ENCODE peak calls at places on chromosome X, in five cellular contexts. L is transverse colon, Q is breast epithelium, E is dorsolateral prefrontal cortex, D is HCT116. O is an unnamed sample.

GRCh38 chrX:115562492-115562872 is 1.5 kb downstream of the PLS3 start:
- DNase-seq in L (no peak), Q (no peak), E (no peak), D (no peak), O (no peak)

GRCh38 chrX:100410901-100411801 is 1.1 kb upstream of the PCDH19 start:
- DNase-seq in L (no peak), Q (no peak), E (peak; percentile 34), D (no peak), O (no peak)

GRCh38 chrX:13283968-13284914 is 35.6 kb downstream of the ATXN3L start:
- DNase-seq in L (no peak), Q (no peak), E (no peak), D (no peak), O (no peak)

GRCh38 chrX:109782994-109783711 is 50.1 kb upstream of the ACSL4 start:
- DNase-seq in L (no peak), Q (no peak), E (no peak), D (no peak), O (no peak)

GRCh38 chrX:84187501-84188319 is at the start of gene RPS6KA6:
- DNase-seq in L (peak; percentile 22), Q (no peak), E (peak; percentile 31), D (no peak), O (peak; percentile 84)

GRCh38 chrX:71367396-71367795 is 1.2 kb downstream of the TAF1 start:
- DNase-seq in L (no peak), Q (no peak), E (no peak), D (no peak), O (no peak)

GRCh38 chrX:95382799-95383198 is 1301.8 kb upstream of the DIAPH2 start:
- DNase-seq in L (no peak), Q (no peak), E (no peak), D (no peak), O (no peak)

GRCh38 chrX:15142084-15142715 is 127.7 kb downstream of the ASB9 start:
- DNase-seq in L (no peak), Q (no peak), E (no peak), D (no peak), O (no peak)

GRCh38 chrX:120625366-120625765 is 4.5 kb downstream of the C1GALT1C1 start:
- DNase-seq in L (no peak), Q (no peak), E (no peak), D (no peak), O (no peak)

GRCh38 chrX:17413228-17413627 is 38.2 kb downstream of the NHS start:
- DNase-seq in L (no peak), Q (no peak), E (no peak), D (peak; percentile 32), O (no peak)

GRCh38 chrX:39577976-39578962 is 519.5 kb downstream of the BCOR start:
- DNase-seq in L (peak; percentile 41), Q (no peak), E (no peak), D (no peak), O (no peak)

GRCh38 chrX:131577999-131578734 is 34.3 kb downstream of the OR13H1 start:
- DNase-seq in L (no peak), Q (no peak), E (no peak), D (no peak), O (no peak)

GRCh38 chrX:72245461-72246089 is 6.7 kb upstream of the ERCC6L start:
- DNase-seq in L (peak; percentile 73), Q (peak; percentile 26), E (peak; percentile 40), D (peak; percentile 13), O (peak; percentile 86)

GRCh38 chrX:111164728-111165127 is 68.7 kb downstream of the PAK3 start:
- DNase-seq in L (no peak), Q (no peak), E (no peak), D (no peak), O (no peak)

GRCh38 chrX:57367649-57368048 is 81.1 kb downstream of the FAAH2 start:
- DNase-seq in L (no peak), Q (no peak), E (no peak), D (no peak), O (no peak)

GRCh38 chrX:46959101-46959500 is 46.9 kb downstream of the JADE3 start:
- DNase-seq in L (no peak), Q (no peak), E (no peak), D (no peak), O (no peak)

GRCh38 chrX:120380699-120381098 is 18.8 kb downstream of the ATP1B4 start:
- DNase-seq in L (no peak), Q (no peak), E (no peak), D (peak; percentile 29), O (no peak)

GRCh38 chrX:44974462-44974861 is 101.5 kb downstream of the KDM6A start:
- DNase-seq in L (no peak), Q (no peak), E (no peak), D (peak; percentile 15), O (no peak)

GRCh38 chrX:138945219-138945618 is 233.7 kb upstream of the FGF13 start:
- DNase-seq in L (no peak), Q (no peak), E (no peak), D (no peak), O (no peak)

GRCh38 chrX:69510137-69510715 is 6.1 kb downstream of the NALF2 start:
- DNase-seq in L (no peak), Q (no peak), E (no peak), D (no peak), O (peak; percentile 75)

GRCh38 chrX:84186603-84187358 is 1.2 kb downstream of the RPS6KA6 start:
- DNase-seq in L (peak; percentile 14), Q (no peak), E (no peak), D (no peak), O (no peak)

GRCh38 chrX:118802857-118803256 is 20.8 kb upstream of the ZCCHC12 start:
- DNase-seq in L (no peak), Q (no peak), E (no peak), D (no peak), O (no peak)

GRCh38 chrX:16268206-16268605 is 100.9 kb downstream of the MAGEB17 start:
- DNase-seq in L (no peak), Q (no peak), E (no peak), D (no peak), O (no peak)

GRCh38 chrX:24145340-24146186 is 4.0 kb upstream of the ZFX start:
- DNase-seq in L (no peak), Q (no peak), E (no peak), D (no peak), O (no peak)
- TF ChIP-seq CTCF in L (no peak), Q (no peak), E (no peak), D (no peak), O (peak; percentile 35)

GRCh38 chrX:150536455-150537116 is 31.8 kb upstream of the MTM1 start:
- DNase-seq in L (no peak), Q (no peak), E (no peak), D (peak; percentile 3), O (no peak)
- TF ChIP-seq CTCF in L (no peak), Q (no peak), E (no peak), D (peak; percentile 42), O (peak; percentile 10)

DNA sequence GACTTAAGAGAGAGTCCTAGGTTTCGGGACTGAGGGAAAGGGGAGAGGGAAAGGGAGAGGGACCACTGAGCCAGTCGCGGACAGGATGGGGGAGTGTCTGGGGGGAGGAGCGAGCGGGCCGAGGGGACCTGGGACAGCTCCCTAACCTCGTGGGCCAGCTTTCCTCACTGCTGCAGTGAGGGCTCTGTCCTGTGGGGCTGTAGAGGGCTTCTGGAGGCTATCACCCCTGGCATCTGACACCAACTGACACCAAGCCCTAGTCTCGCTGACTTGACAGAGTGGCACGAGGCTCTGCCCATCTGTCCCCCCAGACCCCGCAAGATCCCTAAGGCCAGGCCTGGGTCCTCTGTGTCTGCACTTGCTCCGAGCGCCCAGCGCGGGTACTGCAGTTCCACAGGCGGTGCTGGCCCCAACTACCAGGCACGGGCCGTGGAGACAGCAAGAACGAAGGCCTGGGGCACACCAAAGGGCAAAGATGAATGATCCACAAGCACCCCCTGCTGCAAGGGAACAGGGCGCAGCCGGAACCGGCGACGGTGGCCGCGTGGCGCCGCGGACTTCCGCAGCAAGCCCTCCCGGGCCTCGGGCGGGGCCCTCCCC is 465 bp downstream of the HAUS7 start:
- DNase-seq in L (no peak), Q (no peak), E (no peak), D (no peak), O (no peak)
- TF ChIP-seq CTCF in L (peak; percentile 36), Q (peak; percentile 30), E (peak; percentile 29), D (peak; percentile 14), O (no peak)

GRCh38 chrX:128294198-128294597 is 242.0 kb upstream of the ACTRT1 start:
- DNase-seq in L (no peak), Q (no peak), E (no peak), D (no peak), O (no peak)
- TF ChIP-seq CTCF in L (no peak), Q (no peak), E (no peak), D (no peak), O (no peak)

GRCh38 chrX:307261-308111 is 11.1 kb downstream of the GTPBP6 start:
- DNase-seq in L (no peak), Q (no peak), E (peak; percentile 21), D (no peak), O (no peak)
- TF ChIP-seq CTCF in L (no peak), Q (no peak), E (no peak), D (no peak), O (no peak)

GRCh38 chrX:134246282-134246681 is 9.3 kb downstream of the CCDC160 start:
- DNase-seq in L (no peak), Q (no peak), E (no peak), D (no peak), O (no peak)
- TF ChIP-seq CTCF in L (no peak), Q (no peak), E (peak; percentile 62), D (no peak), O (no peak)

GRCh38 chrX:50206753-50207152 is 2.2 kb downstream of the CCNB3 start:
- DNase-seq in L (no peak), Q (no peak), E (no peak), D (no peak), O (no peak)
- TF ChIP-seq CTCF in L (no peak), Q (no peak), E (no peak), D (peak; percentile 6), O (no peak)

GRCh38 chrX:103845165-103845653 is 13.2 kb upstream of the RAB9B start:
- DNase-seq in L (peak; percentile 72), Q (peak; percentile 33), E (peak; percentile 52), D (peak; percentile 38), O (peak; percentile 85)
- TF ChIP-seq CTCF in L (peak; percentile 63), Q (peak; percentile 62), E (peak; percentile 77), D (peak; percentile 68), O (peak; percentile 77)

GRCh38 chrX:29040160-29040559 is 452.9 kb downstream of the IL1RAPL1 start:
- DNase-seq in L (no peak), Q (no peak), E (no peak), D (no peak), O (no peak)

GRCh38 chrX:29042341-29042740 is 455.1 kb downstream of the IL1RAPL1 start:
- DNase-seq in L (no peak), Q (no peak), E (no peak), D (no peak), O (no peak)

GRCh38 chrX:29043751-29044150 is 456.5 kb downstream of the IL1RAPL1 start:
- DNase-seq in L (no peak), Q (no peak), E (no peak), D (no peak), O (no peak)

GRCh38 chrX:29039501-29039900 is 452.3 kb downstream of the IL1RAPL1 start:
- DNase-seq in L (no peak), Q (no peak), E (no peak), D (no peak), O (no peak)

DNA sequence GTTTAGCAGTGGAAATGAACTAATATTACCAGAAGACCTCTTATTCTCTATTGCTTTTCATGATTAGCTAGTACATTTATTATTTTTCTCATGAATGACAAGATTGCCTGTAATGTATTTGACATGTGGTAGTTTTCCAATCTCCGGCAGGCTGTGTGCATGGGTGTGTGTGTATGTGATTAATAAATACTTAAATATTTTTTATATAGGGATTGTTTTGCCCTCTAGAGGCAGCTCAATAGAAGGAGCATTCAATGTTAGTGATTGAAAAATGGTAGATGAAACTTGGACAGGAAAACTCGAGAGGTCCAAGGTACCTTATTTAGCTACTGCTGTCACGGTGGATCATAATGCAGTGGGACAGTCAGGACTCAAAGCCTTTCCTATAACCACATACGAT is 457.6 kb downstream of the IL1RAPL1 start:
- DNase-seq in L (no peak), Q (no peak), E (no peak), D (no peak), O (no peak)
- TF ChIP-seq CTCF in L (no peak), Q (no peak), E (peak; percentile 55), D (peak; percentile 20), O (no peak)

O was measured in osteocyte.